ENCODE peak calls at places on chromosome 7, in nine cellular contexts. Z, Y, J, X, E, H, V, T and N are unnamed samples.

GRCh38 chr7:6271091-6271658 is 1.2 kb downstream of the CYTH3 start:
- DNase-seq in X (peak), J (no peak), Z (peak), E (peak), V (peak), T (peak), H (peak), Y (peak), N (peak)

GRCh38 chr7:30804078-30804661 is 33.0 kb downstream of the MINDY4 start:
- DNase-seq in J (peak), Z (no peak), E (no peak), T (peak), X (no peak), V (peak), H (peak), Y (no peak), N (peak)

GRCh38 chr7:6272481-6273323 is at the start of gene CYTH3:
- DNase-seq in H (peak), J (no peak), V (peak), X (peak), T (peak), E (peak), Z (peak), Y (peak), N (peak)

GRCh38 chr7:101294039-101294831 is 27.4 kb downstream of the IFT22 start:
- DNase-seq in Z (no peak), Y (no peak), T (no peak), J (no peak), V (no peak), E (no peak), H (no peak), X (peak), N (no peak)

GRCh38 chr7:923108-924041 is 31.1 kb downstream of the ADAP1 start:
- DNase-seq in H (peak), Z (peak), X (no peak), Y (peak), J (peak), T (peak), V (no peak), E (peak), N (no peak)

GRCh38 chr7:13077466-13077865 is 390.0 kb downstream of the ARL4A start:
- DNase-seq in Z (no peak), E (no peak), X (no peak), J (peak), Y (no peak), V (peak), H (peak), T (peak), N (no peak)

GRCh38 chr7:119931230-119931824 is 341.6 kb upstream of the KCND2 start:
- DNase-seq in Y (no peak), Z (no peak), J (peak), V (no peak), H (no peak), E (no peak), T (no peak), X (no peak), N (no peak)

GRCh38 chr7:30465342-30466170 is 13.0 kb downstream of the NOD1 start:
- DNase-seq in T (peak), Z (no peak), Y (no peak), V (no peak), E (no peak), J (no peak), X (no peak), H (peak), N (no peak)

GRCh38 chr7:83467493-83467892 is 181.4 kb downstream of the SEMA3E start:
- DNase-seq in J (no peak), Y (no peak), Z (no peak), E (no peak), X (peak), T (no peak), H (no peak), V (no peak), N (no peak)

GRCh38 chr7:127745445-127745844 is 93.5 kb downstream of the SND1 start:
- DNase-seq in Y (no peak), V (peak), Z (no peak), X (no peak), J (no peak), H (no peak), E (no peak), T (no peak), N (no peak)

GRCh38 chr7:92415225-92415624 is 32.1 kb upstream of the GATAD1 start:
- DNase-seq in Y (no peak), V (no peak), X (no peak), H (no peak), Z (no peak), T (peak), J (no peak), E (no peak), N (peak)

GRCh38 chr7:146094356-146094755 is 22.2 kb upstream of the CNTNAP2 start:
- DNase-seq in T (no peak), H (no peak), E (no peak), V (no peak), X (no peak), J (no peak), Z (no peak), Y (no peak), N (no peak)

GRCh38 chr7:146096994-146097393 is 19.6 kb upstream of the CNTNAP2 start:
- DNase-seq in T (no peak), J (no peak), X (peak), V (no peak), Z (no peak), E (no peak), Y (no peak), H (no peak), N (no peak)
- TF ChIP-seq CTCF in T (no peak), J (peak), X (peak), V (no peak), Z (no peak), E (no peak), Y (no peak), H (no peak), N (no peak)

GRCh38 chr7:27174077-27175004 is at the start of gene HOXA10:
- DNase-seq in T (no peak), Z (peak), E (peak), V (no peak), X (peak), H (peak), J (no peak), Y (no peak), N (no peak)
- H3K4me3 ChIP-seq in T (peak), Z (peak), E (peak), V (peak), X (peak), H (peak), J (no peak), Y (peak), N (no peak)

GRCh38 chr7:2560175-2560695 is 1.5 kb downstream of the IQCE start:
- DNase-seq in E (no peak), J (no peak), H (no peak), V (no peak), T (no peak), Y (no peak), X (no peak), Z (no peak), N (peak)
- TF ChIP-seq CTCF in E (no peak), J (no peak), H (no peak), V (no peak), T (peak), Y (no peak), X (no peak), Z (no peak), N (peak)

DNA sequence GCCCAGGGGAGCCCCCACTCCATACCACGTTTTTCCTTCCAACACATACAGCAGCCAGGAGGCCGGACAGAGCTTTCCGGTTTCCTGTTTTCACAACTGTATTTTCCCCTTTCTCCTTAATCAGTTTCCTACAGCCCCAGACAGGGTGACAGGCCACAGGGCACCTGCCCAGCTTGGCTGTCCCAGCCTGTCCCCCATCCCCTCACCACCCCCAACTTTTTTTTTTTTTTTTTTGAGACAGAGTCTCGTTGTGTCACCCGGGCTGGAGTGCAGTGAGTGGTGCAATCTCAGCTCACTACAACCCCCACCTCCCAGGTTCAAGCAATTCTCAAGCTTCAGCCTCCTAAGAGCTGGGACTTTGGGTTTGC is 10.3 kb upstream of the HSPB1 start:
- DNase-seq in T (no peak), H (peak), Z (no peak), Y (no peak), J (no peak), V (no peak), E (no peak), X (no peak), N (no peak)
- H3K4me3 ChIP-seq in T (no peak), H (peak), Z (peak), Y (peak), J (no peak), V (no peak), E (peak), X (peak), N (peak)

DNA sequence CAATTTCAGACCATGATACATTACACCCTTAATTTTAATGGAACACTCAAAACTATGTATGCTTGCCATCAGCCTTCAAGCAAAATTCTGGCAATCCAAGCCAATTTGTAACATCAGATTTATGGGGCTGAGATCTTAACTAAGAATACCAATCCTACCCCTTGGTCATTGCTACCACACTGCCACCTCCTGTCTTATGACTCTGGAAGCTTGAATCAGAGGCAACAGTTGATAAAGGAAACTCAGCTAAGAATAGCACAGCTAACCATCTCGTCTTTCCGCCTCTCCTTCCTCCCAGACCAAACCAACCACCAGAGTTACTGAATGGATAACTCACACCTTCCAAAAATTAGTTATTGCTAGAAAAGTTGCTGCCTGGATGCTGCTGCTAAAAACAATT is 7.4 kb downstream of the IGF2BP3 start:
- DNase-seq in E (no peak), T (peak), Z (no peak), V (no peak), Y (no peak), J (peak), H (peak), X (peak), N (peak)
- TF ChIP-seq CTCF in E (no peak), T (peak), Z (no peak), V (peak), Y (no peak), J (no peak), H (peak), X (no peak), N (peak)

GRCh38 chr7:28955723-28956607 is 2.2 kb downstream of the TRIL start:
- DNase-seq in J (no peak), V (peak), Z (peak), E (peak), H (peak), T (peak), X (peak), Y (peak), N (peak)
- H3K4me3 ChIP-seq in J (peak), V (peak), Z (peak), E (peak), H (peak), T (peak), X (peak), Y (peak), N (peak)

GRCh38 chr7:25995216-25995615 is 156.8 kb upstream of the NFE2L3 start:
- DNase-seq in V (no peak), X (no peak), Z (no peak), Y (no peak), E (no peak), H (no peak), J (no peak), T (no peak), N (no peak)

GRCh38 chr7:25998499-25998898 is 153.5 kb upstream of the NFE2L3 start:
- DNase-seq in E (no peak), V (no peak), J (no peak), Z (no peak), Y (no peak), H (no peak), X (no peak), T (no peak), N (no peak)

GRCh38 chr7:26001662-26002244 is 150.2 kb upstream of the NFE2L3 start:
- DNase-seq in E (no peak), J (no peak), V (no peak), Y (no peak), H (no peak), Z (no peak), T (no peak), X (no peak), N (no peak)

GRCh38 chr7:25994433-25994988 is 157.5 kb upstream of the NFE2L3 start:
- DNase-seq in Z (no peak), E (no peak), H (no peak), T (no peak), Y (no peak), V (no peak), J (no peak), X (no peak), N (no peak)

GRCh38 chr7:25995893-25996529 is 156.0 kb upstream of the NFE2L3 start:
- DNase-seq in Z (no peak), T (no peak), H (no peak), V (no peak), X (peak), E (no peak), Y (no peak), J (no peak), N (no peak)
- TF ChIP-seq CTCF in Z (no peak), T (no peak), H (no peak), V (no peak), X (peak), E (no peak), Y (no peak), J (no peak), N (no peak)

GRCh38 chr7:115327326-115327725 is 405.4 kb downstream of the MDFIC start:
- DNase-seq in H (no peak), J (no peak), E (no peak), T (no peak), Y (no peak), V (no peak), X (no peak), Z (no peak), N (no peak)
- H3K4me3 ChIP-seq in H (no peak), J (no peak), E (no peak), T (no peak), Y (no peak), V (no peak), X (no peak), Z (no peak), N (no peak)